ENCODE peak calls at places on chromosome 11, in eight cellular contexts. One of them, this sample, is unnamed.

GRCh38 chr11:33689506-33689905 is 11.1 kb downstream of the C11orf91 start:
- DNase-seq in AG09309: no peak
- DNase-seq in NCI-H2171: no peak
- DNase-seq in HepG2: no peak
- DNase-seq in erythroblast: no peak
- DNase-seq in choroid plexus epithelial cell: no peak
- DNase-seq in stimulated activated CD4-positive, alpha-beta T cell treated with anti-CD3 and anti-CD28 coated beads, TNF-alpha, amount 100 ng/mL, for 24 hours: no peak
- DNase-seq in vagina: no peak
- DNase-seq in this sample: no peak

GRCh38 chr11:1819115-1819514 is 15.7 kb upstream of the SYT8 start:
- DNase-seq in AG09309: no peak
- DNase-seq in NCI-H2171: no peak
- DNase-seq in HepG2: no peak
- DNase-seq in erythroblast: no peak
- DNase-seq in choroid plexus epithelial cell: no peak
- DNase-seq in stimulated activated CD4-positive, alpha-beta T cell treated with anti-CD3 and anti-CD28 coated beads, TNF-alpha, amount 100 ng/mL, for 24 hours: no peak
- DNase-seq in vagina: no peak
- DNase-seq in this sample: no peak

GRCh38 chr11:10390375-10390774 is 64.7 kb upstream of the AMPD3 start:
- DNase-seq in AG09309: no peak
- DNase-seq in NCI-H2171: no peak
- DNase-seq in HepG2: no peak
- DNase-seq in erythroblast: no peak
- DNase-seq in choroid plexus epithelial cell: peak; percentile 60
- DNase-seq in stimulated activated CD4-positive, alpha-beta T cell treated with anti-CD3 and anti-CD28 coated beads, TNF-alpha, amount 100 ng/mL, for 24 hours: no peak
- DNase-seq in vagina: no peak
- DNase-seq in this sample: no peak

GRCh38 chr11:67114275-67114896 is 4.7 kb upstream of the KDM2A start:
- DNase-seq in AG09309: no peak
- DNase-seq in NCI-H2171: no peak
- DNase-seq in HepG2: no peak
- DNase-seq in erythroblast: no peak
- DNase-seq in choroid plexus epithelial cell: no peak
- DNase-seq in stimulated activated CD4-positive, alpha-beta T cell treated with anti-CD3 and anti-CD28 coated beads, TNF-alpha, amount 100 ng/mL, for 24 hours: no peak
- DNase-seq in vagina: no peak
- DNase-seq in this sample: no peak

GRCh38 chr11:121329786-121330395 is 37.3 kb downstream of the SC5D start:
- DNase-seq in AG09309: no peak
- DNase-seq in NCI-H2171: no peak
- DNase-seq in HepG2: peak; percentile 30
- DNase-seq in erythroblast: no peak
- DNase-seq in choroid plexus epithelial cell: no peak
- DNase-seq in stimulated activated CD4-positive, alpha-beta T cell treated with anti-CD3 and anti-CD28 coated beads, TNF-alpha, amount 100 ng/mL, for 24 hours: no peak
- DNase-seq in vagina: no peak
- DNase-seq in this sample: no peak

GRCh38 chr11:35367491-35367890 is 51.9 kb downstream of the SLC1A2 start:
- DNase-seq in AG09309: no peak
- DNase-seq in NCI-H2171: no peak
- DNase-seq in HepG2: no peak
- DNase-seq in erythroblast: no peak
- DNase-seq in choroid plexus epithelial cell: peak; percentile 94
- DNase-seq in stimulated activated CD4-positive, alpha-beta T cell treated with anti-CD3 and anti-CD28 coated beads, TNF-alpha, amount 100 ng/mL, for 24 hours: no peak
- DNase-seq in vagina: no peak
- DNase-seq in this sample: no peak

GRCh38 chr11:102451693-102452460 is 688 bp downstream of the TMEM123 start:
- DNase-seq in AG09309: no peak
- DNase-seq in NCI-H2171: peak; percentile 24
- DNase-seq in HepG2: peak; percentile 96
- DNase-seq in erythroblast: peak; percentile 64
- DNase-seq in choroid plexus epithelial cell: peak; percentile 48
- DNase-seq in stimulated activated CD4-positive, alpha-beta T cell treated with anti-CD3 and anti-CD28 coated beads, TNF-alpha, amount 100 ng/mL, for 24 hours: peak; percentile 69
- DNase-seq in vagina: no peak
- DNase-seq in this sample: peak; percentile 84

GRCh38 chr11:110125632-110126031 is 32.4 kb downstream of the ZC3H12C start:
- DNase-seq in AG09309: no peak
- DNase-seq in NCI-H2171: no peak
- DNase-seq in HepG2: peak; percentile 44
- DNase-seq in erythroblast: no peak
- DNase-seq in choroid plexus epithelial cell: peak; percentile 98
- DNase-seq in stimulated activated CD4-positive, alpha-beta T cell treated with anti-CD3 and anti-CD28 coated beads, TNF-alpha, amount 100 ng/mL, for 24 hours: no peak
- DNase-seq in vagina: no peak
- DNase-seq in this sample: no peak

GRCh38 chr11:75499423-75500305 is 26.1 kb downstream of the GDPD5 start:
- DNase-seq in AG09309: peak; percentile 95
- DNase-seq in NCI-H2171: no peak
- DNase-seq in HepG2: no peak
- DNase-seq in erythroblast: peak; percentile 52
- DNase-seq in choroid plexus epithelial cell: peak; percentile 93
- DNase-seq in stimulated activated CD4-positive, alpha-beta T cell treated with anti-CD3 and anti-CD28 coated beads, TNF-alpha, amount 100 ng/mL, for 24 hours: no peak
- DNase-seq in vagina: no peak
- DNase-seq in this sample: peak; percentile 57

GRCh38 chr11:7143908-7144307 is 55.1 kb downstream of the RBMXL2 start:
- DNase-seq in AG09309: peak; percentile 1
- DNase-seq in NCI-H2171: no peak
- DNase-seq in HepG2: no peak
- DNase-seq in erythroblast: no peak
- DNase-seq in choroid plexus epithelial cell: peak; percentile 49
- DNase-seq in stimulated activated CD4-positive, alpha-beta T cell treated with anti-CD3 and anti-CD28 coated beads, TNF-alpha, amount 100 ng/mL, for 24 hours: no peak
- DNase-seq in vagina: no peak
- DNase-seq in this sample: no peak

GRCh38 chr11:113859665-113860064 is 15.7 kb downstream of the USP28 start:
- DNase-seq in AG09309: no peak
- DNase-seq in NCI-H2171: no peak
- DNase-seq in HepG2: no peak
- DNase-seq in erythroblast: no peak
- DNase-seq in choroid plexus epithelial cell: peak; percentile 14
- DNase-seq in stimulated activated CD4-positive, alpha-beta T cell treated with anti-CD3 and anti-CD28 coated beads, TNF-alpha, amount 100 ng/mL, for 24 hours: no peak
- DNase-seq in vagina: no peak
- DNase-seq in this sample: no peak

GRCh38 chr11:66068154-66068821 is 1.8 kb upstream of the PACS1 start:
- DNase-seq in AG09309: no peak
- DNase-seq in NCI-H2171: peak; percentile 44
- DNase-seq in HepG2: peak; percentile 57
- DNase-seq in erythroblast: peak; percentile 85
- DNase-seq in choroid plexus epithelial cell: peak; percentile 79
- DNase-seq in stimulated activated CD4-positive, alpha-beta T cell treated with anti-CD3 and anti-CD28 coated beads, TNF-alpha, amount 100 ng/mL, for 24 hours: peak; percentile 74
- DNase-seq in vagina: no peak
- DNase-seq in this sample: peak; percentile 86

GRCh38 chr11:27462543-27462942 is 10.0 kb downstream of the LGR4 start:
- DNase-seq in AG09309: no peak
- DNase-seq in NCI-H2171: no peak
- DNase-seq in HepG2: no peak
- DNase-seq in erythroblast: peak; percentile 44
- DNase-seq in choroid plexus epithelial cell: peak; percentile 48
- DNase-seq in stimulated activated CD4-positive, alpha-beta T cell treated with anti-CD3 and anti-CD28 coated beads, TNF-alpha, amount 100 ng/mL, for 24 hours: no peak
- DNase-seq in vagina: no peak
- DNase-seq in this sample: no peak

GRCh38 chr11:117070016-117070415 is 28.2 kb downstream of the SIK3 start:
- DNase-seq in AG09309: no peak
- DNase-seq in NCI-H2171: no peak
- DNase-seq in HepG2: no peak
- DNase-seq in erythroblast: peak; percentile 37
- DNase-seq in choroid plexus epithelial cell: no peak
- DNase-seq in stimulated activated CD4-positive, alpha-beta T cell treated with anti-CD3 and anti-CD28 coated beads, TNF-alpha, amount 100 ng/mL, for 24 hours: no peak
- DNase-seq in vagina: no peak
- DNase-seq in this sample: no peak

GRCh38 chr11:76598426-76598839 is 72.1 kb downstream of the LRRC32 start:
- DNase-seq in AG09309: no peak
- DNase-seq in NCI-H2171: no peak
- DNase-seq in HepG2: peak; percentile 31
- DNase-seq in erythroblast: peak; percentile 53
- DNase-seq in choroid plexus epithelial cell: peak; percentile 65
- DNase-seq in stimulated activated CD4-positive, alpha-beta T cell treated with anti-CD3 and anti-CD28 coated beads, TNF-alpha, amount 100 ng/mL, for 24 hours: no peak
- DNase-seq in vagina: peak; percentile 70
- DNase-seq in this sample: no peak

GRCh38 chr11:126991596-126991995 is 9.0 kb downstream of the KIRREL3 start:
- DNase-seq in AG09309: no peak
- DNase-seq in NCI-H2171: no peak
- DNase-seq in HepG2: no peak
- DNase-seq in erythroblast: no peak
- DNase-seq in choroid plexus epithelial cell: no peak
- DNase-seq in stimulated activated CD4-positive, alpha-beta T cell treated with anti-CD3 and anti-CD28 coated beads, TNF-alpha, amount 100 ng/mL, for 24 hours: no peak
- DNase-seq in vagina: no peak
- DNase-seq in this sample: no peak

GRCh38 chr11:40445391-40445790 is 1014.1 kb downstream of the LRRC4C start:
- DNase-seq in AG09309: no peak
- DNase-seq in NCI-H2171: no peak
- DNase-seq in HepG2: peak; percentile 8
- DNase-seq in erythroblast: no peak
- DNase-seq in choroid plexus epithelial cell: no peak
- DNase-seq in stimulated activated CD4-positive, alpha-beta T cell treated with anti-CD3 and anti-CD28 coated beads, TNF-alpha, amount 100 ng/mL, for 24 hours: no peak
- DNase-seq in vagina: no peak
- DNase-seq in this sample: no peak

GRCh38 chr11:113634940-113635575 is 71.0 kb downstream of the TMPRSS5 start:
- DNase-seq in AG09309: no peak
- DNase-seq in NCI-H2171: peak; percentile 49
- DNase-seq in HepG2: no peak
- DNase-seq in erythroblast: no peak
- DNase-seq in choroid plexus epithelial cell: no peak
- DNase-seq in stimulated activated CD4-positive, alpha-beta T cell treated with anti-CD3 and anti-CD28 coated beads, TNF-alpha, amount 100 ng/mL, for 24 hours: no peak
- DNase-seq in vagina: no peak
- DNase-seq in this sample: no peak

GRCh38 chr11:60916669-60917206 is 2.8 kb downstream of the TMEM109 start:
- DNase-seq in AG09309: no peak
- DNase-seq in NCI-H2171: no peak
- DNase-seq in HepG2: no peak
- DNase-seq in erythroblast: no peak
- DNase-seq in choroid plexus epithelial cell: no peak
- DNase-seq in stimulated activated CD4-positive, alpha-beta T cell treated with anti-CD3 and anti-CD28 coated beads, TNF-alpha, amount 100 ng/mL, for 24 hours: no peak
- DNase-seq in vagina: no peak
- DNase-seq in this sample: no peak

GRCh38 chr11:107563702-107564101 is 1.8 kb downstream of the ALKBH8 start:
- DNase-seq in AG09309: no peak
- DNase-seq in NCI-H2171: no peak
- DNase-seq in HepG2: peak; percentile 29
- DNase-seq in erythroblast: peak; percentile 78
- DNase-seq in choroid plexus epithelial cell: peak; percentile 75
- DNase-seq in stimulated activated CD4-positive, alpha-beta T cell treated with anti-CD3 and anti-CD28 coated beads, TNF-alpha, amount 100 ng/mL, for 24 hours: no peak
- DNase-seq in vagina: no peak
- DNase-seq in this sample: no peak

GRCh38 chr11:67262731-67263675 is 3.3 kb upstream of the GRK2 start:
- DNase-seq in AG09309: peak; percentile 56
- DNase-seq in NCI-H2171: peak; percentile 38
- DNase-seq in HepG2: peak; percentile 68
- DNase-seq in erythroblast: peak; percentile 87
- DNase-seq in choroid plexus epithelial cell: peak; percentile 80
- DNase-seq in stimulated activated CD4-positive, alpha-beta T cell treated with anti-CD3 and anti-CD28 coated beads, TNF-alpha, amount 100 ng/mL, for 24 hours: peak; percentile 70
- DNase-seq in vagina: no peak
- DNase-seq in this sample: peak; percentile 87

GRCh38 chr11:71406681-71407080 is 41.5 kb downstream of the DHCR7 start:
- DNase-seq in AG09309: no peak
- DNase-seq in NCI-H2171: no peak
- DNase-seq in HepG2: no peak
- DNase-seq in erythroblast: no peak
- DNase-seq in choroid plexus epithelial cell: no peak
- DNase-seq in stimulated activated CD4-positive, alpha-beta T cell treated with anti-CD3 and anti-CD28 coated beads, TNF-alpha, amount 100 ng/mL, for 24 hours: no peak
- DNase-seq in vagina: no peak
- DNase-seq in this sample: no peak

GRCh38 chr11:33559567-33559966 is 141.1 kb downstream of the C11orf91 start:
- DNase-seq in AG09309: no peak
- DNase-seq in NCI-H2171: no peak
- DNase-seq in HepG2: no peak
- DNase-seq in erythroblast: no peak
- DNase-seq in choroid plexus epithelial cell: no peak
- DNase-seq in stimulated activated CD4-positive, alpha-beta T cell treated with anti-CD3 and anti-CD28 coated beads, TNF-alpha, amount 100 ng/mL, for 24 hours: no peak
- DNase-seq in vagina: no peak
- DNase-seq in this sample: no peak

GRCh38 chr11:69155302-69156198 is at the start of gene SMIM38:
- DNase-seq in AG09309: no peak
- DNase-seq in NCI-H2171: no peak
- DNase-seq in HepG2: no peak
- DNase-seq in erythroblast: no peak
- DNase-seq in choroid plexus epithelial cell: no peak
- DNase-seq in stimulated activated CD4-positive, alpha-beta T cell treated with anti-CD3 and anti-CD28 coated beads, TNF-alpha, amount 100 ng/mL, for 24 hours: no peak
- DNase-seq in vagina: no peak
- DNase-seq in this sample: no peak

GRCh38 chr11:66934971-66935779 is 23.0 kb downstream of the PC start:
- DNase-seq in AG09309: peak; percentile 83
- DNase-seq in NCI-H2171: no peak
- DNase-seq in HepG2: no peak
- DNase-seq in erythroblast: peak; percentile 75
- DNase-seq in choroid plexus epithelial cell: peak; percentile 87
- DNase-seq in stimulated activated CD4-positive, alpha-beta T cell treated with anti-CD3 and anti-CD28 coated beads, TNF-alpha, amount 100 ng/mL, for 24 hours: no peak
- DNase-seq in vagina: no peak
- DNase-seq in this sample: no peak

GRCh38 chr11:44471603-44472002 is 93.9 kb upstream of the CD82 start:
- DNase-seq in AG09309: no peak
- DNase-seq in NCI-H2171: no peak
- DNase-seq in HepG2: no peak
- DNase-seq in erythroblast: no peak
- DNase-seq in choroid plexus epithelial cell: no peak
- DNase-seq in stimulated activated CD4-positive, alpha-beta T cell treated with anti-CD3 and anti-CD28 coated beads, TNF-alpha, amount 100 ng/mL, for 24 hours: no peak
- DNase-seq in vagina: no peak
- DNase-seq in this sample: no peak

GRCh38 chr11:65423516-65424199 is 1.1 kb downstream of the NEAT1 start:
- DNase-seq in AG09309: peak; percentile 11
- DNase-seq in NCI-H2171: no peak
- DNase-seq in HepG2: no peak
- DNase-seq in erythroblast: peak; percentile 88
- DNase-seq in choroid plexus epithelial cell: peak; percentile 64
- DNase-seq in stimulated activated CD4-positive, alpha-beta T cell treated with anti-CD3 and anti-CD28 coated beads, TNF-alpha, amount 100 ng/mL, for 24 hours: peak; percentile 38
- DNase-seq in vagina: peak; percentile 93
- DNase-seq in this sample: peak; percentile 49

GRCh38 chr11:3637201-3637600 is 4.6 kb downstream of the ART5 start:
- DNase-seq in AG09309: no peak
- DNase-seq in NCI-H2171: no peak
- DNase-seq in HepG2: no peak
- DNase-seq in erythroblast: no peak
- DNase-seq in choroid plexus epithelial cell: no peak
- DNase-seq in stimulated activated CD4-positive, alpha-beta T cell treated with anti-CD3 and anti-CD28 coated beads, TNF-alpha, amount 100 ng/mL, for 24 hours: no peak
- DNase-seq in vagina: no peak
- DNase-seq in this sample: no peak

GRCh38 chr11:76648929-76649328 is 21.6 kb downstream of the LRRC32 start:
- DNase-seq in AG09309: no peak
- DNase-seq in NCI-H2171: no peak
- DNase-seq in HepG2: no peak
- DNase-seq in erythroblast: no peak
- DNase-seq in choroid plexus epithelial cell: peak; percentile 34
- DNase-seq in stimulated activated CD4-positive, alpha-beta T cell treated with anti-CD3 and anti-CD28 coated beads, TNF-alpha, amount 100 ng/mL, for 24 hours: no peak
- DNase-seq in vagina: no peak
- DNase-seq in this sample: no peak

GRCh38 chr11:61369372-61370348 is 7.5 kb downstream of the TMEM138 start:
- DNase-seq in AG09309: peak; percentile 99
- DNase-seq in NCI-H2171: no peak
- DNase-seq in HepG2: peak; percentile 76
- DNase-seq in erythroblast: no peak
- DNase-seq in choroid plexus epithelial cell: peak; percentile 96
- DNase-seq in stimulated activated CD4-positive, alpha-beta T cell treated with anti-CD3 and anti-CD28 coated beads, TNF-alpha, amount 100 ng/mL, for 24 hours: no peak
- DNase-seq in vagina: no peak
- DNase-seq in this sample: peak; percentile 74

GRCh38 chr11:112315057-112315720 is 54.5 kb upstream of the PLET1 start:
- DNase-seq in AG09309: no peak
- DNase-seq in NCI-H2171: no peak
- DNase-seq in HepG2: no peak
- DNase-seq in erythroblast: no peak
- DNase-seq in choroid plexus epithelial cell: no peak
- DNase-seq in stimulated activated CD4-positive, alpha-beta T cell treated with anti-CD3 and anti-CD28 coated beads, TNF-alpha, amount 100 ng/mL, for 24 hours: no peak
- DNase-seq in vagina: no peak
- DNase-seq in this sample: no peak